ENCODE peak calls at places on chromosomes 3 and 15, in seven cellular contexts. Z is hepatocyte, V is GM23248, P is GM23338, N is neural progenitor cell, K is HCT116, F is MM.1S. I is an unnamed sample.

GRCh38 chr15:49060710-49061483 is 14.7 kb upstream of the SECISBP2L start:
- DNase-seq in Z (no peak), V (peak), P (no peak), N (no peak), K (no peak), F (no peak), I (no peak)

GRCh38 chr3:76554717-76555116 is 485.2 kb upstream of the ROBO2 start:
- DNase-seq in Z (no peak), V (peak), P (no peak), N (no peak), K (no peak), F (no peak), I (no peak)

GRCh38 chr3:99895706-99896441 is 78.2 kb downstream of the CMSS1 start:
- DNase-seq in Z (peak), V (peak), P (no peak), N (no peak), K (peak), F (no peak), I (no peak)

GRCh38 chr3:165783383-165783782 is 53.8 kb downstream of the BCHE start:
- DNase-seq in Z (no peak), V (no peak), P (no peak), N (no peak), K (no peak), F (no peak), I (no peak)

GRCh38 chr3:183213941-183214612 is 39.0 kb upstream of the B3GNT5 start:
- DNase-seq in Z (no peak), V (no peak), P (no peak), N (no peak), K (no peak), F (no peak), I (peak)

GRCh38 chr3:14989943-14990753 is 42.8 kb downstream of the NR2C2 start:
- DNase-seq in Z (peak), V (peak), P (peak), N (peak), K (no peak), F (no peak), I (no peak)

GRCh38 chr3:168047190-168047795 is 48.4 kb downstream of the GOLIM4 start:
- DNase-seq in Z (peak), V (peak), P (peak), N (peak), K (peak), F (peak), I (peak)

GRCh38 chr3:110314512-110315114 is 757.0 kb upstream of the NECTIN3 start:
- DNase-seq in Z (peak), V (peak), P (peak), N (peak), K (peak), F (peak), I (peak)

GRCh38 chr3:119630562-119631329 is 29.6 kb downstream of the POPDC2 start:
- DNase-seq in Z (peak), V (peak), P (no peak), N (no peak), K (no peak), F (no peak), I (no peak)

GRCh38 chr3:158700559-158700958 is 28.1 kb upstream of the LXN start:
- DNase-seq in Z (no peak), V (no peak), P (no peak), N (no peak), K (no peak), F (no peak), I (no peak)
- TF ChIP-seq EZH2phosphoT487 in Z (no peak), V (no peak), P (no peak), N (no peak), K (no peak), F (no peak), I (no peak)

GRCh38 chr15:78131295-78132021 is at the start of gene CIB2:
- DNase-seq in Z (peak), V (peak), P (peak), N (peak), K (no peak), F (peak), I (peak)

GRCh38 chr15:78130466-78131294 is 565 bp downstream of the CIB2 start:
- DNase-seq in Z (no peak), V (no peak), P (peak), N (no peak), K (no peak), F (peak), I (no peak)

GRCh38 chr15:78130012-78130353 is 1.3 kb downstream of the CIB2 start:
- DNase-seq in Z (no peak), V (no peak), P (no peak), N (no peak), K (no peak), F (no peak), I (no peak)

GRCh38 chr15:78127882-78128281 is 3.4 kb downstream of the CIB2 start:
- DNase-seq in Z (no peak), V (no peak), P (no peak), N (no peak), K (no peak), F (no peak), I (no peak)

DNA sequence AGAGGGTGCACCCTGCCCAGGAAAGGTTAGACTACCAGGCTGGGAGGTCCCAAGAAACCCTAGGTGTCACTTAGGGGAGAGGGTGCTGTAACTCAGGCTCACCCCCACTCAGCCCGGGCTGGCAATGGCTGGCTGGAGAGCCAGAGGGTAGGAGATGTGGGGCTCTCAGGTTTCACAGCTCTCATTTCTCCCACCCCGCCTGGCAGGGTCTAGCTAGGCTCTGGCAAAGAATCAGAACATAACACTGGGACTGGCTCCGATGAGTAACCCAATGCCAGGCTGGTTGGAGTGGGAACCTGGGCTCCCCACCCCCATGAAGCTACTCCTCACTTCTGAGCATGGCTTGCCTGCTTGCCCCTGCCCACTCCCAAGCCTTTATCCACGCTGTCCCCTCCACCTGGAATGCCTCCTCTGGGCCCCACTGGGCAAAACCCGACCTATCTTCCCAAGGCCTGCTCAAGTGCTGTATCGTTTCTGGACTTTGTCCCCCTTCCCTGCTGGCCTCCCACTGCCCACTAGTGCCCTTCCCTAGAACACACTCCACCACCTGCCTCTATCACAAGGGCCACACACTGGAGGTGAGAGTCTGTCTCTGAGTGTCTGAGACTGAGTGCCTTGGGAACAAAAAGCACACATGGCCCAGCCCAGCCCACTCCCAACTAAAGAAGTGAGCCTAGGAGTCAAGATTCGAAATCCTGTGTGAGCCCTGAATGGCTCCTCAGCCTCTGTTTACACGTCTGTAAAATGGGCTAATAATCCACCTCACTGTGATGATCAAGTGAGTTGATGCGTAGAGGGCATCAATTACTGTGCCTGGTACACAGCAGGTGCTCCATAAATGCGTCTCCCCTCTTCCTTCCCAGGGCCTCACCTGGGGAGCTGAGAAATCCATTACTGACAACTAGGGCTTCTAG is 1.9 kb downstream of the CIB2 start:
- DNase-seq in Z (peak), V (peak), P (peak), N (no peak), K (no peak), F (no peak), I (no peak)
- TF ChIP-seq EZH2phosphoT487 in Z (no peak), V (no peak), P (no peak), N (no peak), K (no peak), F (no peak), I (no peak)

GRCh38 chr3:125958511-125959316 is 10.3 kb upstream of the ROPN1B start:
- DNase-seq in Z (no peak), V (peak), P (peak), N (no peak), K (no peak), F (no peak), I (no peak)

GRCh38 chr3:125959317-125960065 is 9.5 kb upstream of the ROPN1B start:
- DNase-seq in Z (no peak), V (no peak), P (peak), N (no peak), K (no peak), F (no peak), I (no peak)

GRCh38 chr3:125960456-125961288 is 8.3 kb upstream of the ROPN1B start:
- DNase-seq in Z (no peak), V (peak), P (no peak), N (no peak), K (no peak), F (no peak), I (no peak)

GRCh38 chr3:125960066-125960424 is 8.9 kb upstream of the ROPN1B start:
- DNase-seq in Z (no peak), V (no peak), P (no peak), N (no peak), K (no peak), F (no peak), I (no peak)

GRCh38 chr3:125961289-125961589 is 7.7 kb upstream of the ROPN1B start:
- DNase-seq in Z (no peak), V (no peak), P (no peak), N (no peak), K (no peak), F (no peak), I (no peak)
- TF ChIP-seq EZH2phosphoT487 in Z (no peak), V (no peak), P (no peak), N (no peak), K (no peak), F (no peak), I (no peak)

GRCh38 chr15:72554471-72555425 is 80.6 kb downstream of the ARIH1 start:
- DNase-seq in Z (no peak), V (peak), P (no peak), N (no peak), K (no peak), F (no peak), I (no peak)
- TF ChIP-seq EZH2phosphoT487 in Z (no peak), V (no peak), P (no peak), N (no peak), K (no peak), F (no peak), I (no peak)

GRCh38 chr3:37739579-37740290 is 121.9 kb upstream of the CTDSPL start:
- DNase-seq in Z (no peak), V (no peak), P (no peak), N (no peak), K (no peak), F (no peak), I (no peak)
- TF ChIP-seq EZH2phosphoT487 in Z (no peak), V (no peak), P (no peak), N (no peak), K (no peak), F (no peak), I (no peak)

DNA sequence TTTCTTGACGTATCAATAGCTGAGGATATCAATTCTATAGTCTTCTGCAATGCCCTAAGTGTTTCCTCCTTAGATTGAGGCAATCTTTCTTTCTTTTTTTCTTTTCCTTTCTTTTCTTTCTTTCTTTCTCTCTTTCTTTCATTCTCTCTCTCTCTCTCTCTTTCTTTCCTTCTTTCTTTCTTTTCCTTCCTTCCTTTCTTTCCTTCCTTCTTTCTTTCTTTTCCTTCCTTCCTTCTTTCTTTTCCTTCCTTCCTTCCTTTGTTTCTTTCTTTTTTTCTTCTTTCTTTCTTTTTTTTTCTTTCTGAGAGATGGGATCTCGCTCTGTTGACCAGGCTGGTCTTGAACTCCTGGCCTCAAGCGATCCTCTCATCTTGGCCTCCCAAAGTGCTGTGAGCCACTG is 10.0 kb upstream of the DNAAF4 start:
- DNase-seq in Z (no peak), V (no peak), P (no peak), N (no peak), K (no peak), F (no peak), I (no peak)
- TF ChIP-seq EZH2phosphoT487 in Z (no peak), V (no peak), P (no peak), N (no peak), K (no peak), F (no peak), I (no peak)

GRCh38 chr3:35780800-35781199 is 141.5 kb downstream of the ARPP21 start:
- DNase-seq in Z (no peak), V (no peak), P (no peak), N (peak), K (no peak), F (no peak), I (no peak)

GRCh38 chr3:35781558-35781957 is 142.2 kb downstream of the ARPP21 start:
- DNase-seq in Z (no peak), V (no peak), P (no peak), N (no peak), K (no peak), F (no peak), I (no peak)

GRCh38 chr3:35782355-35782754 is 143.0 kb downstream of the ARPP21 start:
- DNase-seq in Z (no peak), V (no peak), P (no peak), N (no peak), K (no peak), F (no peak), I (no peak)

GRCh38 chr3:35785540-35785939 is 146.2 kb downstream of the ARPP21 start:
- DNase-seq in Z (no peak), V (no peak), P (no peak), N (no peak), K (no peak), F (no peak), I (peak)

GRCh38 chr3:35784162-35784561 is 144.8 kb downstream of the ARPP21 start:
- DNase-seq in Z (no peak), V (no peak), P (no peak), N (no peak), K (no peak), F (no peak), I (no peak)
- TF ChIP-seq EZH2phosphoT487 in Z (no peak), V (no peak), P (no peak), N (no peak), K (no peak), F (no peak), I (no peak)

I was measured in OCI-LY7.